ENCODE peak calls at places on chromosomes 4 and X, in six cellular contexts. One of them, this sample, is unnamed.

GRCh38 chr4:162498168-162498567 is 334.4 kb upstream of the FSTL5 start:
- DNase-seq in GM12878: no peak
- DNase-seq in adrenal gland: no peak
- DNase-seq in K562: no peak
- DNase-seq in uterus: no peak
- DNase-seq in body of pancreas: peak
- DNase-seq in this sample: no peak

GRCh38 chr4:37549003-37549402 is 137.2 kb downstream of the RELL1 start:
- DNase-seq in GM12878: no peak
- DNase-seq in adrenal gland: no peak
- DNase-seq in K562: no peak
- DNase-seq in uterus: no peak
- DNase-seq in body of pancreas: no peak
- DNase-seq in this sample: no peak

GRCh38 chr4:150781108-150781663 is 199.2 kb downstream of the MAB21L2 start:
- DNase-seq in GM12878: no peak
- DNase-seq in adrenal gland: no peak
- DNase-seq in K562: no peak
- DNase-seq in uterus: no peak
- DNase-seq in body of pancreas: no peak
- DNase-seq in this sample: no peak

GRCh38 chrX:45351478-45351877 is 150.8 kb upstream of the DIPK2B start:
- DNase-seq in GM12878: no peak
- DNase-seq in adrenal gland: no peak
- DNase-seq in K562: no peak
- DNase-seq in uterus: no peak
- DNase-seq in body of pancreas: no peak
- DNase-seq in this sample: no peak

GRCh38 chr4:87461281-87461700 is 38.9 kb downstream of the NUDT9 start:
- DNase-seq in GM12878: no peak
- DNase-seq in adrenal gland: no peak
- DNase-seq in K562: no peak
- DNase-seq in uterus: no peak
- DNase-seq in body of pancreas: no peak
- DNase-seq in this sample: no peak

GRCh38 chr4:181418491-181418890 is 824.7 kb upstream of the TENM3 start:
- DNase-seq in GM12878: no peak
- DNase-seq in adrenal gland: no peak
- DNase-seq in K562: no peak
- DNase-seq in uterus: no peak
- DNase-seq in body of pancreas: no peak
- DNase-seq in this sample: no peak

GRCh38 chr4:183919173-183919572 is 14.1 kb downstream of the STOX2 start:
- DNase-seq in GM12878: no peak
- DNase-seq in adrenal gland: no peak
- DNase-seq in K562: no peak
- DNase-seq in uterus: no peak
- DNase-seq in body of pancreas: no peak
- DNase-seq in this sample: peak

GRCh38 chr4:168766537-168767316 is 243.3 kb downstream of the CBR4 start:
- DNase-seq in GM12878: no peak
- DNase-seq in adrenal gland: no peak
- DNase-seq in K562: no peak
- DNase-seq in uterus: no peak
- DNase-seq in body of pancreas: no peak
- DNase-seq in this sample: no peak

GRCh38 chrX:274904-275475 is 6.2 kb upstream of the PLCXD1 start:
- DNase-seq in GM12878: no peak
- DNase-seq in adrenal gland: peak
- DNase-seq in K562: no peak
- DNase-seq in uterus: no peak
- DNase-seq in body of pancreas: peak
- DNase-seq in this sample: no peak

GRCh38 chrX:101550825-101551767 is 749 bp downstream of the ARMCX1 start:
- DNase-seq in GM12878: no peak
- DNase-seq in adrenal gland: peak
- DNase-seq in K562: no peak
- DNase-seq in uterus: peak
- DNase-seq in body of pancreas: peak
- DNase-seq in this sample: peak

GRCh38 chr4:8035371-8035780 is 95.7 kb upstream of the AFAP1 start:
- DNase-seq in GM12878: no peak
- DNase-seq in adrenal gland: no peak
- DNase-seq in K562: no peak
- DNase-seq in uterus: no peak
- DNase-seq in body of pancreas: no peak
- DNase-seq in this sample: no peak

GRCh38 chr4:107845721-107846120 is 21.0 kb downstream of the SGMS2 start:
- DNase-seq in GM12878: no peak
- DNase-seq in adrenal gland: no peak
- DNase-seq in K562: no peak
- DNase-seq in uterus: no peak
- DNase-seq in body of pancreas: no peak
- DNase-seq in this sample: no peak

GRCh38 chrX:45765726-45766125 is 565.0 kb upstream of the DIPK2B start:
- DNase-seq in GM12878: no peak
- DNase-seq in adrenal gland: no peak
- DNase-seq in K562: no peak
- DNase-seq in uterus: no peak
- DNase-seq in body of pancreas: no peak
- DNase-seq in this sample: no peak

GRCh38 chr4:336893-337142 is 796 bp upstream of the ZNF141 start:
- DNase-seq in GM12878: no peak
- DNase-seq in adrenal gland: no peak
- DNase-seq in K562: no peak
- DNase-seq in uterus: no peak
- DNase-seq in body of pancreas: no peak
- DNase-seq in this sample: no peak

GRCh38 chr4:338759-339097 is 1.1 kb downstream of the ZNF141 start:
- DNase-seq in GM12878: no peak
- DNase-seq in adrenal gland: no peak
- DNase-seq in K562: no peak
- DNase-seq in uterus: no peak
- DNase-seq in body of pancreas: peak
- DNase-seq in this sample: no peak

GRCh38 chr4:336099-336892 is 1.3 kb upstream of the ZNF141 start:
- DNase-seq in GM12878: no peak
- DNase-seq in adrenal gland: peak
- DNase-seq in K562: no peak
- DNase-seq in uterus: peak
- DNase-seq in body of pancreas: peak
- DNase-seq in this sample: peak

GRCh38 chr4:337932-338758 is 531 bp downstream of the ZNF141 start:
- DNase-seq in GM12878: no peak
- DNase-seq in adrenal gland: peak
- DNase-seq in K562: no peak
- DNase-seq in uterus: peak
- DNase-seq in body of pancreas: no peak
- DNase-seq in this sample: peak

DNA sequence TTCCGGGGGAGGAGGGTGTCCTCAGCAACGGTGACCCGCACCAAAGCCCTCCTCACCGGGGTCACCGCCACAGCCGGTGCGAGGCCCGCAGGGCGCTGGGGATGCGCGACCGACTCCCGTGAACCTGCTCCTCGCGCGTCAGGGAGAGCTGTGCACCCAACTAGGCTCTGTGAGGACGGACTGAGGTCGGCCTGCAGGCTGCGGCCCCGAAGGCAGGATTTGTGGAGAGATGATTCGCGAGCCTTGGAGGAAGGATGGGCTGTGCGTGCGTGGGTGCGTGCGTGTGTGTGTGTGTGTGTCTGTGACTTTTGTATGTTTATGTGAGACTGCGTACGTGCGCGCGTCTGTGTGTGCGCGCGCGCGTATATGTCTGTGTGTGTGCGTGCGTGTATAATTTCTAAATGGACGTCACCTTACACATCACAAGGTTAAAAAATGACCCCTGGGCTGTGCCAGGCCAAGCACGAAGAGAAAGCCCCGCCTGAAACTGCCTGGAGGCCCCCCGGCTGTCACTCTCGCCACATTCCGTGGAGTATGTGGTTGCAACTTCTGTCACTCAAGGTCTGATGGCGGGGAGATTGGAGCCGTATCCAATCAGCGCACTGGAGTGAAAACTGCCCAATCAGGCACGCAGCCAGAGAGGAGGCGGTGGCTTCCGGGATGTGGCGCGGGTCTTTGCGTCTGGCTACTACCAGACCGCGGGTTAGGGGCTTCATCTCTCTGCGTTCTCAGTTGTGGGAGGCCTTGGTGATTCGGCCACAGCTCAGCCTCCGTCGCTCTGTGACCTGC is at the start of gene ZNF141:
- DNase-seq in GM12878: peak
- DNase-seq in adrenal gland: peak
- DNase-seq in K562: no peak
- DNase-seq in uterus: peak
- DNase-seq in body of pancreas: peak
- DNase-seq in this sample: peak
- TF ChIP-seq POLR2A in GM12878: peak
- TF ChIP-seq POLR2A in adrenal gland: peak
- TF ChIP-seq POLR2A in K562: no peak
- TF ChIP-seq POLR2A in uterus: peak
- TF ChIP-seq POLR2A in body of pancreas: peak
- TF ChIP-seq POLR2A in this sample: peak

GRCh38 chr4:174041555-174042110 is 241.8 kb downstream of the FBXO8 start:
- DNase-seq in GM12878: no peak
- DNase-seq in adrenal gland: no peak
- DNase-seq in K562: no peak
- DNase-seq in uterus: no peak
- DNase-seq in body of pancreas: no peak
- DNase-seq in this sample: no peak
- H3K27ac ChIP-seq in GM12878: no peak
- H3K27ac ChIP-seq in adrenal gland: no peak
- H3K27ac ChIP-seq in K562: no peak
- H3K27ac ChIP-seq in uterus: no peak
- H3K27ac ChIP-seq in body of pancreas: no peak
- H3K27ac ChIP-seq in this sample: no peak

GRCh38 chrX:72141372-72142004 is 9.8 kb upstream of the RTL5 start:
- DNase-seq in GM12878: no peak
- DNase-seq in adrenal gland: no peak
- DNase-seq in K562: no peak
- DNase-seq in uterus: no peak
- DNase-seq in body of pancreas: no peak
- DNase-seq in this sample: no peak

GRCh38 chrX:72139538-72139937 is 7.8 kb upstream of the RTL5 start:
- DNase-seq in GM12878: no peak
- DNase-seq in adrenal gland: no peak
- DNase-seq in K562: no peak
- DNase-seq in uterus: no peak
- DNase-seq in body of pancreas: no peak
- DNase-seq in this sample: no peak

GRCh38 chrX:72142931-72143709 is 11.4 kb upstream of the RTL5 start:
- DNase-seq in GM12878: no peak
- DNase-seq in adrenal gland: no peak
- DNase-seq in K562: no peak
- DNase-seq in uterus: no peak
- DNase-seq in body of pancreas: no peak
- DNase-seq in this sample: no peak

GRCh38 chrX:72145181-72145580 is 13.5 kb upstream of the RTL5 start:
- DNase-seq in GM12878: no peak
- DNase-seq in adrenal gland: no peak
- DNase-seq in K562: no peak
- DNase-seq in uterus: no peak
- DNase-seq in body of pancreas: no peak
- DNase-seq in this sample: no peak

GRCh38 chrX:72142094-72142843 is 10.6 kb upstream of the RTL5 start:
- DNase-seq in GM12878: no peak
- DNase-seq in adrenal gland: no peak
- DNase-seq in K562: no peak
- DNase-seq in uterus: no peak
- DNase-seq in body of pancreas: no peak
- DNase-seq in this sample: no peak
- TF ChIP-seq POLR2A in GM12878: no peak
- TF ChIP-seq POLR2A in adrenal gland: no peak
- TF ChIP-seq POLR2A in K562: no peak
- TF ChIP-seq POLR2A in uterus: no peak
- TF ChIP-seq POLR2A in body of pancreas: no peak
- TF ChIP-seq POLR2A in this sample: no peak

DNA sequence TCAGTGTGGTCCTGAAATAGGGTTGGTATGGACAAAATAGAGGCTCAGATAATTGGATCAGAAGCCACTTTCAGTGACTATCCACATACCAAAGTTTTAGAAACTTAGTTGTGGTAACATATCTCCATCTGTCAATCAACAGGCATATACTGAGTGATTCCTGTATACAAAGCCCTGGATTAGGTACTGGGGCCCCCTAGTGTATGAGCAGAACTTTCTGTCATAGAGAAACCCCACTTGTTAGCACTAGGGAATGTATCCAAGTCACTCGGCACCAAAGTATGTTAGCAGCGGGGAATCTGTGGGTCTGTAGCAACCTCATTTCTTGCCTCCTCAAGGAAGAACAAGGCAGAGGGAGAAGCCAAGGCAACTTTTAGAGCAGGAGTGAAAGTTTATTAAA is 50.7 kb downstream of the MAP7D3 start:
- DNase-seq in GM12878: no peak
- DNase-seq in adrenal gland: no peak
- DNase-seq in K562: peak
- DNase-seq in uterus: no peak
- DNase-seq in body of pancreas: no peak
- DNase-seq in this sample: no peak
- H3K27ac ChIP-seq in GM12878: no peak
- H3K27ac ChIP-seq in adrenal gland: no peak
- H3K27ac ChIP-seq in K562: no peak
- H3K27ac ChIP-seq in uterus: peak
- H3K27ac ChIP-seq in body of pancreas: no peak
- H3K27ac ChIP-seq in this sample: no peak

This sample was measured in ovary.